ENCODE peak calls at places on chromosomes 4 and X, in nine cellular contexts. A, D, E, B, G, M, K, R and H are unnamed samples.

GRCh38 chr4:89567936-89568335 is 260.3 kb upstream of the GPRIN3 start:
- DNase-seq in G (no peak), K (no peak), R (no peak), A (no peak), B (no peak), D (no peak), E (no peak), M (no peak), H (no peak)

GRCh38 chr4:51835854-51836253 is 7.1 kb upstream of the DCUN1D4 start:
- DNase-seq in A (no peak), E (no peak), G (no peak), D (no peak), B (no peak), K (no peak), M (no peak), R (no peak), H (no peak)

GRCh38 chrX:22249371-22249770 is 23.3 kb upstream of the CBLL2 start:
- DNase-seq in A (no peak), K (no peak), G (no peak), D (no peak), E (no peak), B (no peak), R (no peak), M (no peak), H (no peak)

GRCh38 chr4:125316781-125317525 is 2.2 kb downstream of the FAT4 start:
- DNase-seq in M (no peak), K (peak; percentile 40), R (peak; percentile 37), B (no peak), E (peak; percentile 5), G (no peak), D (no peak), A (no peak), H (peak; percentile 41)

GRCh38 chr4:129437347-129437746 is 341.4 kb downstream of the C4orf33 start:
- DNase-seq in B (no peak), D (no peak), G (no peak), K (no peak), R (no peak), A (no peak), E (no peak), M (no peak), H (no peak)

GRCh38 chr4:122783301-122784215 is 43.1 kb upstream of the FGF2 start:
- DNase-seq in M (peak; percentile 45), R (peak; percentile 85), A (no peak), D (no peak), B (no peak), E (peak; percentile 17), G (peak; percentile 68), K (peak; percentile 66), H (peak; percentile 56)

GRCh38 chr4:18020145-18020670 is 1.3 kb downstream of the LCORL start:
- DNase-seq in A (no peak), R (peak; percentile 29), G (no peak), K (no peak), D (peak; percentile 65), B (peak; percentile 31), E (no peak), M (no peak), H (peak; percentile 37)

GRCh38 chr4:40321671-40322131 is 13.4 kb upstream of the CHRNA9 start:
- DNase-seq in A (no peak), K (no peak), M (no peak), B (no peak), D (no peak), E (no peak), R (peak; percentile 49), G (no peak), H (no peak)

GRCh38 chr4:105990933-105991332 is 95.7 kb downstream of the NPNT start:
- DNase-seq in G (peak; percentile 41), M (peak; percentile 71), A (peak; percentile 30), K (peak; percentile 85), E (peak; percentile 50), B (peak; percentile 20), D (no peak), R (peak; percentile 96), H (peak; percentile 41)

GRCh38 chrX:77143907-77144306 is 303.3 kb upstream of the FGF16 start:
- DNase-seq in D (no peak), K (no peak), E (no peak), A (no peak), G (no peak), B (no peak), M (no peak), R (no peak), H (no peak)

GRCh38 chr4:186685744-186686143 is 37.9 kb downstream of the FAT1 start:
- DNase-seq in B (no peak), G (no peak), D (no peak), E (no peak), M (no peak), R (peak; percentile 79), A (no peak), K (no peak), H (peak; percentile 84)

GRCh38 chr4:166169111-166169510 is 296.1 kb downstream of the TLL1 start:
- DNase-seq in B (peak; percentile 41), D (peak; percentile 65), M (no peak), R (peak; percentile 52), K (no peak), E (no peak), A (no peak), G (no peak), H (peak; percentile 45)
- H3K4me3 ChIP-seq in B (no peak overlapping the region), D (no peak overlapping the region), M (no peak overlapping the region), R (no peak overlapping the region), K (no peak overlapping the region), E (no peak overlapping the region), A (no peak overlapping the region), G (no peak overlapping the region), H (no peak overlapping the region)

GRCh38 chrX:47618923-47619485 is 653 bp downstream of the SYN1 start:
- DNase-seq in G (no peak), D (no peak), M (no peak), B (no peak), E (no peak), K (no peak), A (no peak), R (no peak), H (no peak)
- H3K4me3 ChIP-seq in G (peak overlapping the region; percentile 62), D (no peak overlapping the region), M (no peak overlapping the region), B (no peak overlapping the region), E (no peak overlapping the region), K (peak overlapping the region; percentile 60), A (peak overlapping the region; percentile 59), R (no peak overlapping the region), H (no peak overlapping the region)

DNA sequence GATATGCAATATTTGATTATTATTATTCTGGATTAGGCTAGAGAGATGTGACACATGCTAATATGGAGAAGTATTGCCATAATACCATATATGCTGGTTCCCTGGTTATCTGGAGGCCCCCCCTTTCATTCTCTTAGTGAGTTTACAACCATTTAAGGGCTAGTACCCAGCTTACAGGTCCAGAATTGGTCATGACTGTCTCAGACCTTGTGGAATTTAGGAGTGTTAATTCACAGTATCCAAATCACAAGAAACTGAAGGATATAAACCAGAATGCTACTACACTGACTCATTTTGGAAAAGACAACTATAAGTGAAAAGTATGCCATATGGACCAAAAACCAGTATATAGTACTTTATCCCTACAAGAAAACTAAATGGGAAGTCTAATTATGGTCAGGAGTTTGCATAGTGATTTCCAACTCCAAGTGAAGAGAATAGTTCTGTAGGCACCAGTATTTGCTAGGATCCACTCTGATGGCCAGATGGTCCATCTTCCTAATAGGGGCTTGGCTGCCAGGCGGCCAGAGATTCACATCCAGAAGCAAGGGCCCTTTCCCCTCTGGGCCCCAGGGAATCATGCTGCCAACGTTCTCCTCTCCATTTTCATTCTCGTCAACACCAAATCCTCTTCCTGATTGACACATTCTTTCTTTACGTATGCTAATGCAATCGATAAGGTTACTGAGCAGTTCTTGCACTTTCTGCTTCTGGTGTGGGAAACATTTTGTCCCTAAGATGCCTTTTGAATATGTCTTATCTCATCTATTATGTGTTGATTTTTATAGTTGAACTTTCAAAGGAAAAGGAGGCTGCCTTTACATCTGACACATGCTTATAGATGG is 123.6 kb downstream of the SHROOM3 start:
- DNase-seq in A (no peak), K (no peak), G (no peak), R (no peak), B (no peak), E (no peak), D (no peak), M (no peak), H (no peak)
- H3K4me3 ChIP-seq in A (no peak overlapping the region), K (no peak overlapping the region), G (no peak overlapping the region), R (no peak overlapping the region), B (no peak overlapping the region), E (no peak overlapping the region), D (no peak overlapping the region), M (no peak overlapping the region), H (no peak overlapping the region)

GRCh38 chrX:54358424-54359211 is 772 bp upstream of the WNK3 start:
- DNase-seq in A (peak; percentile 73), R (peak; percentile 34), D (no peak), M (peak; percentile 43), G (no peak), E (peak; percentile 56), B (no peak), K (peak; percentile 30), H (peak; percentile 87)

GRCh38 chrX:54352677-54353076 is 5.2 kb downstream of the WNK3 start:
- DNase-seq in K (no peak), E (no peak), D (no peak), A (no peak), B (no peak), M (no peak), G (no peak), R (no peak), H (no peak)

GRCh38 chrX:54359408-54359807 is 1.6 kb upstream of the WNK3 start:
- DNase-seq in M (no peak), B (no peak), G (no peak), E (no peak), K (no peak), A (no peak), D (no peak), R (no peak), H (no peak)

GRCh38 chrX:54357414-54358377 is at the start of gene WNK3:
- DNase-seq in E (peak; percentile 87), R (peak; percentile 65), B (no peak), K (peak; percentile 71), D (no peak), G (peak; percentile 38), M (peak; percentile 67), A (peak; percentile 67), H (peak; percentile 88)
- H3K4me3 ChIP-seq in E (no peak within 1 kb of the TSS), R (peak within 1 kb of the TSS; percentile 54), B (no peak within 1 kb of the TSS), K (peak within 1 kb of the TSS; percentile 68), D (no peak within 1 kb of the TSS), G (peak within 1 kb of the TSS; percentile 86), M (peak within 1 kb of the TSS; percentile 12), A (peak within 1 kb of the TSS; percentile 58), H (peak within 1 kb of the TSS; percentile 64)

GRCh38 chr4:95545526-95545925 is 3.2 kb downstream of the UNC5C start:
- DNase-seq in G (no peak), B (no peak), K (no peak), E (no peak), A (no peak), M (no peak), R (no peak), D (no peak), H (no peak)
- H3K4me3 ChIP-seq in G (peak overlapping the region; percentile 87), B (no peak overlapping the region), K (peak overlapping the region; percentile 74), E (no peak overlapping the region), A (peak overlapping the region; percentile 79), M (no peak overlapping the region), R (no peak overlapping the region), D (no peak overlapping the region), H (peak overlapping the region; percentile 79)

DNA sequence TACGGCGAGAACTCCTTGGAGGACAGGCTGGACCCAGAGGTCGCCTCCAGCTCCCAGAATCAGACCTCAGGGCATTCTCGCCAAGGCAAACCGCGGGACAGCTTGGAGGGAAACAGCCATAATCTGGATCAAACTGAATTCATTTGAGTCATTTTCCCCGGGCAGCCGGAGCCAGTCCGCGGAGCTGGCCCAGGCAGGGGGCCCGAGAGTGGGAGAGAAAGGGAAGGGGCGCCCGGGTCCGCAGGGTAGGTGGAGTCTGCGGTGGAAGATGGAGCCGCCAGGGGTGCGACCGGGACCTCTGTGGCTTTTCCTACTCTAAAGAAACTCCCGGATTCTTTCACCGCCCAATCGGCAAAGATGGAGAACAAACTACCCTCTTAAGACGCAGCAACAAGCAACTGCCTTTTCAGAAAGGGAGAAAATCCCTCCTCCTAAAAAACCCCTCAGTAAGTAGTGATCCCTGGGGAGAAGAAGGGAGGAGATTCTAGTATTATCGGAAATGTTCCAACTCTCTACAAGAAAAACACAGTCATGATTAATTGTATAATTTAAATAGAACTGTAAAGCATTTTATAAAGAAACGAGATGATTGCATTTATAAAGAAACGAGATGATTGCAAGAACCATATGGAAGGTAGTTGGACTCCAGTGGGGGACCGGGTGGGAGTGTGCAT is 5.1 kb downstream of the NKX3-2 start:
- DNase-seq in R (no peak), G (no peak), E (no peak), A (no peak), B (no peak), K (no peak), D (no peak), M (no peak), H (no peak)
- H3K4me3 ChIP-seq in R (no peak overlapping the region), G (peak overlapping the region; percentile 10), E (no peak overlapping the region), A (no peak overlapping the region), B (no peak overlapping the region), K (peak overlapping the region; percentile 6), D (no peak overlapping the region), M (no peak overlapping the region), H (no peak overlapping the region)